ENCODE peak calls at places on chromosomes 1 and 21, in seven cellular contexts. U, H, W, R, P, N and S are unnamed samples.

GRCh38 chr1:210098376-210098775 is 134.2 kb upstream of the SERTAD4 start:
- DNase-seq in W (no peak), U (no peak), R (no peak), N (no peak), H (no peak), P (no peak), S (no peak)

GRCh38 chr1:8880068-8880676 is 1.7 kb upstream of the ENO1 start:
- DNase-seq in P (peak), W (peak), H (no peak), R (peak), N (no peak), U (no peak), S (no peak)

GRCh38 chr1:224513383-224513782 is 78.8 kb upstream of the WDR26 start:
- DNase-seq in W (no peak), R (no peak), U (no peak), N (no peak), P (no peak), H (no peak), S (no peak)

GRCh38 chr1:107680579-107680985 is 284.4 kb downstream of the VAV3 start:
- DNase-seq in R (no peak), P (peak), N (no peak), H (no peak), U (no peak), W (no peak), S (no peak)

GRCh38 chr1:43648448-43648847 is 1.5 kb upstream of the KDM4A start:
- DNase-seq in N (no peak), R (no peak), P (no peak), H (no peak), U (no peak), W (no peak), S (no peak)

GRCh38 chr21:33441489-33442477 is 38.0 kb downstream of the TMEM50B start:
- DNase-seq in H (no peak), N (peak), R (peak), W (no peak), P (no peak), U (no peak), S (no peak)

GRCh38 chr1:29736582-29737188 is 500.4 kb downstream of the PTPRU start:
- DNase-seq in H (no peak), U (no peak), P (peak), W (peak), N (no peak), R (peak), S (peak)

GRCh38 chr1:228059536-228060457 is 22.7 kb upstream of the ARF1 start:
- DNase-seq in U (peak), W (peak), H (peak), N (no peak), R (peak), P (no peak), S (peak)

GRCh38 chr1:110554871-110555801 is 36.2 kb upstream of the KCNA10 start:
- DNase-seq in U (no peak), N (no peak), W (peak), H (peak), R (peak), P (peak), S (no peak)

GRCh38 chr1:16138772-16139221 is 17.1 kb downstream of the EPHA2 start:
- DNase-seq in U (no peak), P (no peak), W (peak), N (no peak), H (no peak), R (no peak), S (no peak)

GRCh38 chr1:197222780-197223179 is 45.3 kb upstream of the CRB1 start:
- DNase-seq in N (no peak), U (no peak), P (no peak), R (no peak), H (no peak), W (no peak), S (no peak)

GRCh38 chr1:204043680-204044079 is 29.2 kb upstream of the SOX13 start:
- DNase-seq in P (no peak), R (no peak), N (no peak), U (no peak), H (no peak), W (no peak), S (no peak)

GRCh38 chr1:206909167-206909882 is 12.1 kb downstream of the IL24 start:
- DNase-seq in N (no peak), H (peak), P (no peak), U (no peak), W (no peak), R (peak), S (peak)

GRCh38 chr21:16708431-16708830 is 804.4 kb upstream of the CXADR start:
- DNase-seq in P (no peak), R (no peak), H (no peak), W (peak), N (no peak), U (no peak), S (no peak)

GRCh38 chr1:241870290-241870689 is 22.3 kb downstream of the EXO1 start:
- DNase-seq in R (no peak), W (no peak), P (no peak), N (no peak), U (no peak), H (no peak), S (no peak)

DNA sequence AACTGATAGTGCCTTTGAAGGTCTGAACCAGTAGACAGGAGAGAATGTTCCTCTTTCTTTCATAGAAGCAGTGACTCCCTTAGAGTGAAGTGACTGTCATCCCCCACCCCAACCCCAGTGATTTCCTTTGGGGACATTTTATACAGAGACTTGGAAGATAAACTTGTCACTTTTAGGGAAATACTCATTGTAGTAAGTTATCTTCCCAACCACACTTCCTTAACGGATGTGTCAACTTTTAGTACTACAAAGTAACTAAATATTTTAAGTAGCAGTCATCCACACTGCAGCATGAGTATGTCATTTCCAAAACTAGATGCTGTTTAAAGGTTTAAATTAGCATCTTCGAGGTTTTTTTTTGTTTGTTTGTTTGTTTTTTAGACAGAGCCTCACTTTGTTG is 13.7 kb downstream of the LRRC8B start:
- DNase-seq in W (peak), H (no peak), U (no peak), N (no peak), R (peak), P (no peak), S (no peak)
- TF ChIP-seq MAX in W (no peak), H (no peak), U (no peak), N (no peak), R (no peak), P (no peak), S (no peak)

GRCh38 chr1:39268112-39268581 is 63.7 kb downstream of the MACF1 start:
- DNase-seq in N (no peak), R (no peak), W (peak), H (no peak), P (no peak), U (no peak), S (no peak)

GRCh38 chr1:39268906-39269305 is 64.4 kb downstream of the MACF1 start:
- DNase-seq in W (no peak), P (no peak), N (no peak), U (no peak), H (no peak), R (no peak), S (peak)

GRCh38 chr1:39269349-39269748 is 64.9 kb downstream of the MACF1 start:
- DNase-seq in U (no peak), N (no peak), H (no peak), R (no peak), P (no peak), W (no peak), S (no peak)

GRCh38 chr1:39270368-39270767 is 65.9 kb downstream of the MACF1 start:
- DNase-seq in H (no peak), W (no peak), P (no peak), R (no peak), U (no peak), N (no peak), S (no peak)

GRCh38 chr1:39269791-39270342 is 65.4 kb downstream of the MACF1 start:
- DNase-seq in N (peak), P (peak), R (peak), U (no peak), W (no peak), H (no peak), S (no peak)
- TF ChIP-seq POLR2AphosphoS5 in N (no peak), P (no peak), R (no peak), U (no peak), W (no peak), H (no peak), S (no peak)

DNA sequence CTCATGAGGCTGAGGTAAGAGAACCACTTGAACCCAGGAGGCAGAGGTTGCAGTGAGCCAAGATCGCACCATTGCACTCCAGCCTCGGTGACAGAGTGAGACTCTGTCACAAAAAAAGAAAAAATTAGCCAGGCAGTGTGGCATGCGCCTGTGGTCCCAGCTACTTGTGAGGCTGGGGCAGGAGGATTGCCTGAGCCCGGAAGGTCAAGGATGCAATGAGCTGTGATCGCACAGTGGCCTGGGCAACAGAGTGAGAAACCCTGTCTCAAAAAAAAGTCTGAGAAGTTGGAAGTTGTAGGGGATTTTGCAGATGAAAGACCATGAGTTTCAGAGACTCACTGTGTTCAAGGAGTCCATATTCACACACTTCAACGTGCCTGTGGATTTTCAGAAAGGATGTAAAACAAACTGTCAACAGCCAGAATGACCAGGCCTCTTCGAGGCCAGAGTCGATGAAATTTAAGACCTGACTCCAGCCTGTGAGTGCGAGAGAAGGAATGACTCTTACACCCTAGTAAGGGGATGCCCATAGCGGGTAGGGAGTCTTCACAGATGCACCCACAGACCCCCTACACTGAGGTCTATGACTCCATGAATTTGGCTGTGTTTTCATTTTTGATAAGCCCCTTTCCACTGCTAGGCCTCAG is 2.2 kb downstream of the S100A13 start:
- DNase-seq in W (no peak), P (no peak), R (no peak), H (no peak), N (no peak), U (no peak), S (no peak)
- TF ChIP-seq MAX in W (no peak), P (no peak), R (no peak), H (no peak), N (no peak), U (no peak), S (no peak)

GRCh38 chr1:200620273-200621131 is at the start of gene KIF14:
- DNase-seq in U (peak), P (peak), R (peak), N (peak), W (peak), H (peak), S (peak)
- TF ChIP-seq POLR2AphosphoS5 in U (peak), P (peak), R (peak), N (peak), W (peak), H (peak), S (peak)

DNA sequence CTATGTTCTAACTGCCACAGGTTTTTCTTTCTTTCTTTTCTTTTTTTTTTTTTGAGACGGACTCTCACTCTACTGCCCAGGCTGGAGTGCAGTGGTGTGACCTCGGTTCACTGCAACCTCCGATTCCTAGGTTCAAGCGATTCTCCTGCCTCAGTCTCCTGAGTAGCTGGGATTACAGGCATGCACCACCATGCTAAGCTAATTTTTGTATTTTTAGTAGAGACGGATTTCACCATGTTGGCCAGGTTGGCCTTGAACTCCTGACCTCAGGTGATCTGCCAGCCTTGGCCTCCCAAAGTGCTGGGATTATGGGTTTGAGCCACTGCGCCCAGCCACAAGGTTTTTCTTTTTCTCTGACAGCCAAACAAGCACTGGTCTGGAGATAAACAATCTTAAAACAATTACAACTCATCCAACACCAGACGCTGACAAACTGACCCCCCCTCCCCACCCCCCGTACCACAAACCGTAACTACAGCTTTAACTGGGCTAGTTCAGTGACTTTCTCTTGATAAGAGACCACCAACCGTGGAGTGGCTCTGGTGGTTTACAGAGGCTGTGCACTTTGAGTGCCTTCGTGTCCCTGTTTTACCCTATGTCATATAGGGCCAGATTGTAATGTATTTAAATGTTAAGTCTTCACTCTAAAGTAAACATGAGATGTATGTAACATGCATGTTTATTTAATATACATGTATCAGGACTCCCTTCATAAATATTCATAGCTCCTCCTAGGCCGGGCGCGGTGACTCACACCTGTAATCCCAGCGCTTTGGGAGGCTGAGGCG is 19.5 kb upstream of the PUM1 start:
- DNase-seq in R (peak), H (peak), W (no peak), N (no peak), U (no peak), P (no peak), S (no peak)
- TF ChIP-seq MAX in R (no peak), H (no peak), W (no peak), N (no peak), U (no peak), P (no peak), S (no peak)

GRCh38 chr1:67850611-67851075 is 17.4 kb upstream of the GNG12 start:
- DNase-seq in W (peak), N (no peak), H (no peak), P (no peak), U (peak), R (peak), S (no peak)
- TF ChIP-seq POLR2AphosphoS5 in W (peak), N (no peak), H (no peak), P (no peak), U (peak), R (no peak), S (no peak)

DNA sequence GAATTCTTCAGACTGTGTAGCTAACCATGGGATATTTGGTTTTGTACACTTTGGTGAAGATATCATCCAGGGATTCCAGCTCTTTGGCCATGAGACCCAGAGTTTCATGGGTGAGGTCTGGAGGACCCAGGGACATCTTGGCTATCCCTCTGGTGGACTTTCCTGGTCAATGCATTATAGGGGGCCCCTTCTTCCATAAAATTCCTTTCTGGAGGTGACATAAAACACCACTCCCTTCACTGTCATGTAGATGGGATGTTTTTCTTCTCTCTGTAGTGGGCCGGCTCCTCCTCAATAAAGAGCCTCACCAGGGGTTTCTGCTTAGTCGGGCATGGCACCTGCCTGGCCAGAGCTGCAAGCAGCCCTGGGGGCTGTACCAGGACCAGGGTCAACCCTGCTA is 2.2 kb downstream of the ATPAF1 start:
- DNase-seq in N (no peak), H (no peak), U (no peak), R (no peak), P (no peak), W (no peak), S (peak)
- TF ChIP-seq MAX in N (no peak), H (no peak), U (no peak), R (no peak), P (no peak), W (no peak), S (no peak)

GRCh38 chr21:42300045-42300583 is 15.1 kb downstream of the TFF3 start:
- DNase-seq in W (no peak), H (no peak), R (no peak), U (no peak), N (no peak), P (no peak), S (no peak)
- TF ChIP-seq POLR2AphosphoS5 in W (no peak), H (no peak), R (no peak), U (no peak), N (no peak), P (no peak), S (no peak)

GRCh38 chr1:213397638-213398037 is 346.6 kb downstream of the RPS6KC1 start:
- DNase-seq in U (no peak), H (no peak), W (no peak), N (no peak), R (no peak), P (peak), S (no peak)
- TF ChIP-seq MAX in U (no peak), H (no peak), W (no peak), N (no peak), R (no peak), P (peak), S (no peak)

GRCh38 chr1:183272390-183272801 is 86.3 kb downstream of the LAMC2 start:
- DNase-seq in U (no peak), H (no peak), R (no peak), W (peak), N (no peak), P (no peak), S (no peak)

GRCh38 chr1:183264132-183264531 is 78.1 kb downstream of the LAMC2 start:
- DNase-seq in H (no peak), U (no peak), R (no peak), N (no peak), P (no peak), W (no peak), S (no peak)

GRCh38 chr1:183270541-183271141 is 84.6 kb downstream of the LAMC2 start:
- DNase-seq in W (peak), P (no peak), R (no peak), N (no peak), U (no peak), H (peak), S (no peak)

GRCh38 chr1:183262628-183263220 is 76.7 kb downstream of the LAMC2 start:
- DNase-seq in R (no peak), H (no peak), P (no peak), N (no peak), W (no peak), U (no peak), S (no peak)

GRCh38 chr1:183267646-183268431 is 81.8 kb downstream of the LAMC2 start:
- DNase-seq in U (no peak), P (no peak), N (no peak), W (peak), R (no peak), H (peak), S (no peak)
- TF ChIP-seq POLR2AphosphoS5 in U (no peak), P (no peak), N (no peak), W (peak), R (no peak), H (no peak), S (no peak)